ENCODE peak calls at places on chromosomes 13 and 19, in eight cellular contexts. One of them, this sample, is unnamed.

GRCh38 chr13:64272681-64273080 is 2857.0 kb upstream of the PCDH20 start:
- DNase-seq in hepatocyte: no peak
- DNase-seq in OCI-LY7: no peak
- DNase-seq in GM23338: no peak
- DNase-seq in MM.1S: no peak
- DNase-seq in PC-9: no peak
- DNase-seq in HCT116: no peak
- DNase-seq in GM23248: no peak
- DNase-seq in this sample: no peak

GRCh38 chr19:1852294-1852646 is 4.0 kb upstream of the REXO1 start:
- DNase-seq in hepatocyte: no peak
- DNase-seq in OCI-LY7: no peak
- DNase-seq in GM23338: no peak
- DNase-seq in MM.1S: no peak
- DNase-seq in PC-9: no peak
- DNase-seq in HCT116: no peak
- DNase-seq in GM23248: no peak
- DNase-seq in this sample: no peak

GRCh38 chr13:52695856-52696255 is 43.2 kb downstream of the SUGT1 start:
- DNase-seq in hepatocyte: no peak
- DNase-seq in OCI-LY7: no peak
- DNase-seq in GM23338: no peak
- DNase-seq in MM.1S: no peak
- DNase-seq in PC-9: no peak
- DNase-seq in HCT116: no peak
- DNase-seq in GM23248: peak; percentile 48
- DNase-seq in this sample: no peak

GRCh38 chr13:48896312-48896711 is 79.4 kb upstream of the FNDC3A start:
- DNase-seq in hepatocyte: no peak
- DNase-seq in OCI-LY7: no peak
- DNase-seq in GM23338: no peak
- DNase-seq in MM.1S: no peak
- DNase-seq in PC-9: no peak
- DNase-seq in HCT116: no peak
- DNase-seq in GM23248: peak; percentile 45
- DNase-seq in this sample: peak; percentile 47

GRCh38 chr19:13909430-13909829 is 3.4 kb downstream of the CC2D1A start:
- DNase-seq in hepatocyte: no peak
- DNase-seq in OCI-LY7: no peak
- DNase-seq in GM23338: no peak
- DNase-seq in MM.1S: no peak
- DNase-seq in PC-9: no peak
- DNase-seq in HCT116: no peak
- DNase-seq in GM23248: no peak
- DNase-seq in this sample: no peak

GRCh38 chr13:33606692-33607091 is 211.3 kb upstream of the RFC3 start:
- DNase-seq in hepatocyte: peak; percentile 54
- DNase-seq in OCI-LY7: no peak
- DNase-seq in GM23338: peak; percentile 59
- DNase-seq in MM.1S: no peak
- DNase-seq in PC-9: no peak
- DNase-seq in HCT116: no peak
- DNase-seq in GM23248: peak; percentile 31
- DNase-seq in this sample: no peak

GRCh38 chr13:37484056-37484455 is 114.5 kb downstream of the POSTN start:
- DNase-seq in hepatocyte: no peak
- DNase-seq in OCI-LY7: no peak
- DNase-seq in GM23338: no peak
- DNase-seq in MM.1S: no peak
- DNase-seq in PC-9: no peak
- DNase-seq in HCT116: no peak
- DNase-seq in GM23248: peak; percentile 38
- DNase-seq in this sample: no peak

GRCh38 chr13:24159921-24160324 is 597 bp upstream of the SPATA13 start:
- DNase-seq in hepatocyte: no peak
- DNase-seq in OCI-LY7: no peak
- DNase-seq in GM23338: peak; percentile 41
- DNase-seq in MM.1S: no peak
- DNase-seq in PC-9: peak; percentile 48
- DNase-seq in HCT116: no peak
- DNase-seq in GM23248: peak; percentile 10
- DNase-seq in this sample: no peak

GRCh38 chr13:38669234-38669964 is 17.5 kb upstream of the FREM2 start:
- DNase-seq in hepatocyte: no peak
- DNase-seq in OCI-LY7: no peak
- DNase-seq in GM23338: no peak
- DNase-seq in MM.1S: no peak
- DNase-seq in PC-9: no peak
- DNase-seq in HCT116: no peak
- DNase-seq in GM23248: no peak
- DNase-seq in this sample: no peak

GRCh38 chr13:28545583-28546333 is 50.8 kb upstream of the FLT1 start:
- DNase-seq in hepatocyte: peak; percentile 63
- DNase-seq in OCI-LY7: no peak
- DNase-seq in GM23338: no peak
- DNase-seq in MM.1S: no peak
- DNase-seq in PC-9: no peak
- DNase-seq in HCT116: no peak
- DNase-seq in GM23248: no peak
- DNase-seq in this sample: no peak

GRCh38 chr13:113415032-113415431 is 38.3 kb downstream of the ADPRHL1 start:
- DNase-seq in hepatocyte: no peak
- DNase-seq in OCI-LY7: no peak
- DNase-seq in GM23338: no peak
- DNase-seq in MM.1S: no peak
- DNase-seq in PC-9: no peak
- DNase-seq in HCT116: no peak
- DNase-seq in GM23248: no peak
- DNase-seq in this sample: no peak

GRCh38 chr19:7251502-7251901 is 42.7 kb downstream of the INSR start:
- DNase-seq in hepatocyte: no peak
- DNase-seq in OCI-LY7: no peak
- DNase-seq in GM23338: no peak
- DNase-seq in MM.1S: no peak
- DNase-seq in PC-9: no peak
- DNase-seq in HCT116: no peak
- DNase-seq in GM23248: no peak
- DNase-seq in this sample: no peak

GRCh38 chr19:49327878-49328544 is 3.0 kb upstream of the SLC6A16 start:
- DNase-seq in hepatocyte: no peak
- DNase-seq in OCI-LY7: peak; percentile 87
- DNase-seq in GM23338: peak; percentile 85
- DNase-seq in MM.1S: peak; percentile 58
- DNase-seq in PC-9: no peak
- DNase-seq in HCT116: peak; percentile 19
- DNase-seq in GM23248: peak; percentile 67
- DNase-seq in this sample: peak; percentile 96

GRCh38 chr13:76029088-76029487 is 393.0 kb downstream of the LMO7 start:
- DNase-seq in hepatocyte: no peak
- DNase-seq in OCI-LY7: no peak
- DNase-seq in GM23338: no peak
- DNase-seq in MM.1S: no peak
- DNase-seq in PC-9: no peak
- DNase-seq in HCT116: no peak
- DNase-seq in GM23248: no peak
- DNase-seq in this sample: no peak

GRCh38 chr19:10086032-10086903 is at the start of gene SHFL:
- DNase-seq in hepatocyte: peak; percentile 91
- DNase-seq in OCI-LY7: peak; percentile 81
- DNase-seq in GM23338: peak; percentile 91
- DNase-seq in MM.1S: peak; percentile 80
- DNase-seq in PC-9: peak; percentile 46
- DNase-seq in HCT116: no peak
- DNase-seq in GM23248: peak; percentile 83
- DNase-seq in this sample: peak; percentile 94

GRCh38 chr13:93305886-93306285 is 79.3 kb downstream of the GPC6 start:
- DNase-seq in hepatocyte: no peak
- DNase-seq in OCI-LY7: no peak
- DNase-seq in GM23338: no peak
- DNase-seq in MM.1S: no peak
- DNase-seq in PC-9: no peak
- DNase-seq in HCT116: no peak
- DNase-seq in GM23248: peak; percentile 30
- DNase-seq in this sample: no peak

GRCh38 chr19:15247107-15248014 is 15.1 kb upstream of the EPHX3 start:
- DNase-seq in hepatocyte: no peak
- DNase-seq in OCI-LY7: no peak
- DNase-seq in GM23338: no peak
- DNase-seq in MM.1S: no peak
- DNase-seq in PC-9: no peak
- DNase-seq in HCT116: no peak
- DNase-seq in GM23248: no peak
- DNase-seq in this sample: no peak

GRCh38 chr19:15244106-15244803 is 12.0 kb upstream of the EPHX3 start:
- DNase-seq in hepatocyte: no peak
- DNase-seq in OCI-LY7: no peak
- DNase-seq in GM23338: no peak
- DNase-seq in MM.1S: no peak
- DNase-seq in PC-9: no peak
- DNase-seq in HCT116: no peak
- DNase-seq in GM23248: no peak
- DNase-seq in this sample: no peak

GRCh38 chr19:15246198-15246481 is 13.9 kb upstream of the EPHX3 start:
- DNase-seq in hepatocyte: no peak
- DNase-seq in OCI-LY7: no peak
- DNase-seq in GM23338: no peak
- DNase-seq in MM.1S: no peak
- DNase-seq in PC-9: no peak
- DNase-seq in HCT116: no peak
- DNase-seq in GM23248: no peak
- DNase-seq in this sample: no peak

GRCh38 chr19:15244808-15245207 is 12.6 kb upstream of the EPHX3 start:
- DNase-seq in hepatocyte: no peak
- DNase-seq in OCI-LY7: no peak
- DNase-seq in GM23338: no peak
- DNase-seq in MM.1S: no peak
- DNase-seq in PC-9: no peak
- DNase-seq in HCT116: no peak
- DNase-seq in GM23248: no peak
- DNase-seq in this sample: no peak

GRCh38 chr19:15245370-15246197 is 13.3 kb upstream of the EPHX3 start:
- DNase-seq in hepatocyte: no peak
- DNase-seq in OCI-LY7: no peak
- DNase-seq in GM23338: no peak
- DNase-seq in MM.1S: no peak
- DNase-seq in PC-9: no peak
- DNase-seq in HCT116: no peak
- DNase-seq in GM23248: no peak
- DNase-seq in this sample: no peak
- H3K4me1 ChIP-seq in hepatocyte: peaks cover 34% of the 10 kb centered on the region
- H3K4me1 ChIP-seq in OCI-LY7: no peaks in the 10 kb centered on the region
- H3K4me1 ChIP-seq in GM23338: no peaks in the 10 kb centered on the region
- H3K4me1 ChIP-seq in MM.1S: no peaks in the 10 kb centered on the region
- H3K4me1 ChIP-seq in PC-9: peaks cover 21% of the 10 kb centered on the region
- H3K4me1 ChIP-seq in HCT116: peaks cover 14% of the 10 kb centered on the region
- H3K4me1 ChIP-seq in GM23248: peaks cover 24% of the 10 kb centered on the region
- H3K4me1 ChIP-seq in this sample: no peaks in the 10 kb centered on the region

DNA sequence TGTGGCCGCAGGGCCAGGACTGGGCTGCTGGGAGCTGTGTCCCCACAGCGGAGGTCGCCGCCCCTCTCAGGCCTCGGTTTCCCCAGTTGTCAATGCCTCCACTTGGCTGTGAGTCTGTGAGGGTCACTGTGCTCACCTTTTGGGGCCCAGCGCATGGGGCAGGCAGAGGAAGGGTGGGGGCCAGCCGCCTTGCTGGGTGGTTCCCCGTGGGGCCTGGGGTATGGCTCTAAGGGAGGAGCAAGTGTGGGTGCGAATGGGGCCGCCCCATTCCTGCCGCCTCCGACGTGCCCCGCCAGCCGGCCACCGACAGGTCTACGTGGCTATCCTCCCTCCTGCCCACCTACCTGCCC is 803 bp upstream of the FGF22 start:
- DNase-seq in hepatocyte: no peak
- DNase-seq in OCI-LY7: no peak
- DNase-seq in GM23338: no peak
- DNase-seq in MM.1S: no peak
- DNase-seq in PC-9: no peak
- DNase-seq in HCT116: no peak
- DNase-seq in GM23248: no peak
- DNase-seq in this sample: no peak
- H2AFZ ChIP-seq in hepatocyte: peak overlapping the region; percentile 33
- H2AFZ ChIP-seq in OCI-LY7: no peak overlapping the region
- H2AFZ ChIP-seq in GM23338: no peak overlapping the region
- H2AFZ ChIP-seq in MM.1S: peak overlapping the region; percentile 90
- H2AFZ ChIP-seq in PC-9: no peak overlapping the region
- H2AFZ ChIP-seq in HCT116: no peak overlapping the region
- H2AFZ ChIP-seq in GM23248: peak overlapping the region; percentile 79
- H2AFZ ChIP-seq in this sample: no peak overlapping the region

DNA sequence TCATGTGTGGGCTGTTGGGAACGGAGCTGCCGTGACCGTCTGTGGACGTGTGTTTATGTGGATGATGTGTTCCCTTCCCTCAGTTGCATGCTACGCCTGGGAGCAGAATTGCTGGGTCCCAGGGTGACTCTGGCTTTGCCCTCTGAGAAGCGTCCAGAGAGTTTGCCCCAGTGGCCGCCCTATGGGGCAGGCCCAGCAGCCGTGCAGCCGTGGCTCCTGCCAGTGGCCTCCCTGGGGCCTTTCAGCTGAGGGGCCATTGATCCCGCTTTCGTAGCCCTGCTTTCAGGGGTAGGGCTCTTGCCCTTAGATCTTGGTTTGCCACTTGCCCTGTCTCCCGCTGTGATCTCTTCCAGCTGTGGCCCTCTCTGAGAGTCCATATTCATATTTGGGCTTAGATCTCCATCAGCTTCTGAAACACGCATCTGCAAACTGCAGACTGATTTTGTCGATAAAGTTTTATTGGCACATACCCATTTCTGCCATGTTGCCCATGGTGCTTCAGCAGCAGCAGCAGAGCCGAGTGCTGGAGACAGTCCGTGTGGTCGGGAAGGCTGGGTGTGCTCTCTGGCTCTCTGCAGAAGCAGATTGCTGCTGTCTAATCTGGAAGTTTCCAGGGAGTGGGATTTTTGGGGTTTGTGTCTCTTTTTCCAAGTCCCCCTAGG is 17.6 kb downstream of the GNA11 start:
- DNase-seq in hepatocyte: no peak
- DNase-seq in OCI-LY7: no peak
- DNase-seq in GM23338: no peak
- DNase-seq in MM.1S: no peak
- DNase-seq in PC-9: no peak
- DNase-seq in HCT116: no peak
- DNase-seq in GM23248: no peak
- DNase-seq in this sample: peak; percentile 58
- H3K9me2 ChIP-seq in hepatocyte: no peaks in the 10 kb centered on the region
- H3K9me2 ChIP-seq in OCI-LY7: no peaks in the 10 kb centered on the region
- H3K9me2 ChIP-seq in GM23338: no peaks in the 10 kb centered on the region
- H3K9me2 ChIP-seq in MM.1S: no peaks in the 10 kb centered on the region
- H3K9me2 ChIP-seq in PC-9: no peaks in the 10 kb centered on the region
- H3K9me2 ChIP-seq in HCT116: no peaks in the 10 kb centered on the region
- H3K9me2 ChIP-seq in GM23248: no peaks in the 10 kb centered on the region
- H3K9me2 ChIP-seq in this sample: no peaks in the 10 kb centered on the region

DNA sequence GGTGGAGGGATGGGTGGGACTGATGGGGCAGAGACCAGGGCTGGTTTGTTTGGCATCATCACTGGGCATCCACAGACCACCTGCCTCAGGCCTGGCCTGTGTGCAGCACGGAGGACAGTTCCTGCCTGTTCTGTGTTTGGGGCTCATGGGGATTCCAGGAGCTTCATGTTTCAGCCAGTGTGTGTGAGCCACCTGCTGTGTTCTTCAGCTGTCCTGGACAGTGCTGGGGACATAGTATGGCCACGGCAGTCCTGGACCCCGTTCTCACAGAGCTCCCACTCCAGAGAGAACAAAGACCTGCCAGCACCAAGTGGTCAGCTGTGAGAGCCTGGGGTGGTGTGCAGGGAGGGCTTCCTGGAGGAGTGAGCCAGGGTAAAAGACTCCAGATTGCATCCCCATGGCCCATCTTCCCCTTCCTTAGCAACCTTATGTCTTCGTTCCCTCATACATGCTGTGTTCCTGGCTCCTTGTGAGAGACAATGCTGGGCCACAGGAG is 2.0 kb upstream of the CCDC97 start:
- DNase-seq in hepatocyte: no peak
- DNase-seq in OCI-LY7: no peak
- DNase-seq in GM23338: no peak
- DNase-seq in MM.1S: no peak
- DNase-seq in PC-9: no peak
- DNase-seq in HCT116: no peak
- DNase-seq in GM23248: no peak
- DNase-seq in this sample: no peak
- H3K4me1 ChIP-seq in hepatocyte: peaks cover 21% of the 10 kb centered on the region
- H3K4me1 ChIP-seq in OCI-LY7: peaks cover 44% of the 10 kb centered on the region
- H3K4me1 ChIP-seq in GM23338: peaks cover 16% of the 10 kb centered on the region
- H3K4me1 ChIP-seq in MM.1S: peaks cover 36% of the 10 kb centered on the region
- H3K4me1 ChIP-seq in PC-9: peaks cover 16% of the 10 kb centered on the region
- H3K4me1 ChIP-seq in HCT116: peaks cover 12% of the 10 kb centered on the region
- H3K4me1 ChIP-seq in GM23248: peaks cover 21% of the 10 kb centered on the region
- H3K4me1 ChIP-seq in this sample: peaks cover 33% of the 10 kb centered on the region

This sample was measured in Karpas-422.